ENCODE peak calls at places on chromosomes 1 and 21, in ten cellular contexts. One of them, this sample, is unnamed.

GRCh38 chr1:85334962-85335361 is 58.5 kb upstream of the BCL10 start:
- DNase-seq in esophagus muscularis mucosa: no peak
- DNase-seq in Calu3: no peak
- DNase-seq in IMR-90: peak
- DNase-seq in activated CD8-positive, alpha-beta memory T cell treated with anti-CD3 and anti-CD28 coated beads for 24 hours: no peak
- DNase-seq in endothelial cell: no peak
- DNase-seq in heart right ventricle: no peak
- DNase-seq in AG08395: no peak
- DNase-seq in GM20000: peak
- DNase-seq in head of caudate nucleus: no peak
- DNase-seq in this sample: no peak

GRCh38 chr1:50847303-50847702 is 112.8 kb downstream of the FAF1 start:
- DNase-seq in esophagus muscularis mucosa: no peak
- DNase-seq in Calu3: no peak
- DNase-seq in IMR-90: no peak
- DNase-seq in activated CD8-positive, alpha-beta memory T cell treated with anti-CD3 and anti-CD28 coated beads for 24 hours: no peak
- DNase-seq in endothelial cell: no peak
- DNase-seq in heart right ventricle: no peak
- DNase-seq in AG08395: no peak
- DNase-seq in GM20000: no peak
- DNase-seq in head of caudate nucleus: no peak
- DNase-seq in this sample: no peak

GRCh38 chr1:5753431-5754078 is 238.7 kb downstream of the NPHP4 start:
- DNase-seq in esophagus muscularis mucosa: no peak
- DNase-seq in Calu3: no peak
- DNase-seq in IMR-90: no peak
- DNase-seq in activated CD8-positive, alpha-beta memory T cell treated with anti-CD3 and anti-CD28 coated beads for 24 hours: no peak
- DNase-seq in endothelial cell: no peak
- DNase-seq in heart right ventricle: no peak
- DNase-seq in AG08395: no peak
- DNase-seq in GM20000: no peak
- DNase-seq in head of caudate nucleus: no peak
- DNase-seq in this sample: no peak

GRCh38 chr1:54845772-54846171 is 41.2 kb downstream of the DHCR24 start:
- DNase-seq in esophagus muscularis mucosa: no peak
- DNase-seq in Calu3: no peak
- DNase-seq in IMR-90: no peak
- DNase-seq in activated CD8-positive, alpha-beta memory T cell treated with anti-CD3 and anti-CD28 coated beads for 24 hours: peak
- DNase-seq in endothelial cell: no peak
- DNase-seq in heart right ventricle: no peak
- DNase-seq in AG08395: no peak
- DNase-seq in GM20000: no peak
- DNase-seq in head of caudate nucleus: no peak
- DNase-seq in this sample: no peak

GRCh38 chr1:41340655-41341364 is 20.4 kb upstream of the FOXO6 start:
- DNase-seq in esophagus muscularis mucosa: no peak
- DNase-seq in Calu3: no peak
- DNase-seq in IMR-90: no peak
- DNase-seq in activated CD8-positive, alpha-beta memory T cell treated with anti-CD3 and anti-CD28 coated beads for 24 hours: no peak
- DNase-seq in endothelial cell: no peak
- DNase-seq in heart right ventricle: no peak
- DNase-seq in AG08395: no peak
- DNase-seq in GM20000: no peak
- DNase-seq in head of caudate nucleus: no peak
- DNase-seq in this sample: no peak

GRCh38 chr1:44684525-44684924 is 10.0 kb downstream of the ARMH1 start:
- DNase-seq in esophagus muscularis mucosa: no peak
- DNase-seq in Calu3: no peak
- DNase-seq in IMR-90: no peak
- DNase-seq in activated CD8-positive, alpha-beta memory T cell treated with anti-CD3 and anti-CD28 coated beads for 24 hours: no peak
- DNase-seq in endothelial cell: no peak
- DNase-seq in heart right ventricle: no peak
- DNase-seq in AG08395: no peak
- DNase-seq in GM20000: peak
- DNase-seq in head of caudate nucleus: no peak
- DNase-seq in this sample: no peak

GRCh38 chr1:34167091-34167788 is 2.2 kb upstream of the CSMD2 start:
- DNase-seq in esophagus muscularis mucosa: no peak
- DNase-seq in Calu3: no peak
- DNase-seq in IMR-90: no peak
- DNase-seq in activated CD8-positive, alpha-beta memory T cell treated with anti-CD3 and anti-CD28 coated beads for 24 hours: no peak
- DNase-seq in endothelial cell: no peak
- DNase-seq in heart right ventricle: no peak
- DNase-seq in AG08395: no peak
- DNase-seq in GM20000: no peak
- DNase-seq in head of caudate nucleus: no peak
- DNase-seq in this sample: no peak

GRCh38 chr1:30847358-30847972 is 61.1 kb downstream of the SDC3 start:
- DNase-seq in esophagus muscularis mucosa: no peak
- DNase-seq in Calu3: peak
- DNase-seq in IMR-90: peak
- DNase-seq in activated CD8-positive, alpha-beta memory T cell treated with anti-CD3 and anti-CD28 coated beads for 24 hours: no peak
- DNase-seq in endothelial cell: peak
- DNase-seq in heart right ventricle: peak
- DNase-seq in AG08395: no peak
- DNase-seq in GM20000: no peak
- DNase-seq in head of caudate nucleus: peak
- DNase-seq in this sample: no peak

GRCh38 chr1:167522246-167522645 is 3.9 kb upstream of the CD247 start:
- DNase-seq in esophagus muscularis mucosa: no peak
- DNase-seq in Calu3: no peak
- DNase-seq in IMR-90: no peak
- DNase-seq in activated CD8-positive, alpha-beta memory T cell treated with anti-CD3 and anti-CD28 coated beads for 24 hours: no peak
- DNase-seq in endothelial cell: no peak
- DNase-seq in heart right ventricle: no peak
- DNase-seq in AG08395: no peak
- DNase-seq in GM20000: no peak
- DNase-seq in head of caudate nucleus: no peak
- DNase-seq in this sample: no peak

GRCh38 chr21:16108561-16109070 is 378.8 kb downstream of the USP25 start:
- DNase-seq in esophagus muscularis mucosa: no peak
- DNase-seq in Calu3: no peak
- DNase-seq in IMR-90: no peak
- DNase-seq in activated CD8-positive, alpha-beta memory T cell treated with anti-CD3 and anti-CD28 coated beads for 24 hours: no peak
- DNase-seq in endothelial cell: no peak
- DNase-seq in heart right ventricle: no peak
- DNase-seq in AG08395: no peak
- DNase-seq in GM20000: no peak
- DNase-seq in head of caudate nucleus: no peak
- DNase-seq in this sample: no peak

GRCh38 chr1:168392958-168393357 is 112.3 kb downstream of the TBX19 start:
- DNase-seq in esophagus muscularis mucosa: no peak
- DNase-seq in Calu3: no peak
- DNase-seq in IMR-90: no peak
- DNase-seq in activated CD8-positive, alpha-beta memory T cell treated with anti-CD3 and anti-CD28 coated beads for 24 hours: no peak
- DNase-seq in endothelial cell: no peak
- DNase-seq in heart right ventricle: no peak
- DNase-seq in AG08395: no peak
- DNase-seq in GM20000: no peak
- DNase-seq in head of caudate nucleus: no peak
- DNase-seq in this sample: no peak

GRCh38 chr1:171486048-171486519 is 754 bp downstream of the PRRC2C start:
- DNase-seq in esophagus muscularis mucosa: no peak
- DNase-seq in Calu3: no peak
- DNase-seq in IMR-90: peak
- DNase-seq in activated CD8-positive, alpha-beta memory T cell treated with anti-CD3 and anti-CD28 coated beads for 24 hours: peak
- DNase-seq in endothelial cell: no peak
- DNase-seq in heart right ventricle: no peak
- DNase-seq in AG08395: peak
- DNase-seq in GM20000: peak
- DNase-seq in head of caudate nucleus: peak
- DNase-seq in this sample: peak

GRCh38 chr1:161285519-161285918 is 24.2 kb downstream of the MPZ start:
- DNase-seq in esophagus muscularis mucosa: no peak
- DNase-seq in Calu3: no peak
- DNase-seq in IMR-90: no peak
- DNase-seq in activated CD8-positive, alpha-beta memory T cell treated with anti-CD3 and anti-CD28 coated beads for 24 hours: no peak
- DNase-seq in endothelial cell: no peak
- DNase-seq in heart right ventricle: no peak
- DNase-seq in AG08395: no peak
- DNase-seq in GM20000: no peak
- DNase-seq in head of caudate nucleus: peak
- DNase-seq in this sample: no peak

GRCh38 chr21:36656138-36656537 is 42.8 kb upstream of the SIM2 start:
- DNase-seq in esophagus muscularis mucosa: no peak
- DNase-seq in Calu3: peak
- DNase-seq in IMR-90: no peak
- DNase-seq in activated CD8-positive, alpha-beta memory T cell treated with anti-CD3 and anti-CD28 coated beads for 24 hours: no peak
- DNase-seq in endothelial cell: no peak
- DNase-seq in heart right ventricle: no peak
- DNase-seq in AG08395: no peak
- DNase-seq in GM20000: no peak
- DNase-seq in head of caudate nucleus: no peak
- DNase-seq in this sample: no peak

GRCh38 chr1:167219194-167219593 is 1.5 kb upstream of the POU2F1 start:
- DNase-seq in esophagus muscularis mucosa: no peak
- DNase-seq in Calu3: no peak
- DNase-seq in IMR-90: no peak
- DNase-seq in activated CD8-positive, alpha-beta memory T cell treated with anti-CD3 and anti-CD28 coated beads for 24 hours: no peak
- DNase-seq in endothelial cell: no peak
- DNase-seq in heart right ventricle: no peak
- DNase-seq in AG08395: no peak
- DNase-seq in GM20000: no peak
- DNase-seq in head of caudate nucleus: no peak
- DNase-seq in this sample: no peak

This sample was measured in stromal cell of bone marrow.